ENCODE peak calls at places on chromosome 21, in four cellular contexts. F, Z, T and E are unnamed samples.

GRCh38 chr21:17793675-17794123 is 25.5 kb downstream of the C21orf91 start:
- DNase-seq in F (peak), T (no peak), Z (no peak), E (no peak)

GRCh38 chr21:39518055-39518844 is 66.5 kb downstream of the SH3BGR start:
- DNase-seq in T (peak), F (peak), Z (peak), E (peak)

GRCh38 chr21:37188825-37189224 is 78.3 kb downstream of the VPS26C start:
- DNase-seq in F (no peak), T (no peak), Z (no peak), E (no peak)

GRCh38 chr21:35578350-35578782 is 482.0 kb downstream of the SETD4 start:
- DNase-seq in T (no peak), Z (no peak), F (peak), E (no peak)

GRCh38 chr21:26194811-26195251 is 24.3 kb upstream of the APP start:
- DNase-seq in Z (no peak), T (no peak), F (peak), E (no peak)

GRCh38 chr21:36461918-36462486 is 17.9 kb downstream of the CLDN14 start:
- DNase-seq in F (no peak), Z (no peak), T (no peak), E (no peak)

GRCh38 chr21:28445081-28445830 is 547.4 kb downstream of the LTN1 start:
- DNase-seq in T (no peak), F (peak), Z (no peak), E (no peak)

GRCh38 chr21:36747815-36748381 is 49.0 kb downstream of the SIM2 start:
- DNase-seq in F (no peak), Z (no peak), T (peak), E (no peak)

GRCh38 chr21:17775431-17776126 is 43.6 kb downstream of the C21orf91 start:
- DNase-seq in T (no peak), F (no peak), Z (no peak), E (peak)

GRCh38 chr21:46153259-46154154 is 1.9 kb downstream of the FTCD start:
- DNase-seq in F (peak), Z (peak), T (peak), E (no peak)

GRCh38 chr21:39087238-39087975 is 95.8 kb downstream of the PSMG1 start:
- DNase-seq in Z (no peak), F (no peak), T (no peak), E (no peak)

GRCh38 chr21:37044643-37045042 is 28.2 kb downstream of the PIGP start:
- DNase-seq in T (no peak), Z (no peak), F (no peak), E (no peak)

GRCh38 chr21:32360401-32360981 is 32.3 kb downstream of the URB1 start:
- DNase-seq in T (no peak), F (no peak), Z (no peak), E (no peak)

GRCh38 chr21:43917515-43918384 is 52.7 kb downstream of the AGPAT3 start:
- DNase-seq in Z (no peak), F (no peak), T (no peak), E (no peak)

GRCh38 chr21:45944601-45945000 is 37.0 kb upstream of the COL6A1 start:
- DNase-seq in T (no peak), Z (no peak), F (no peak), E (no peak)

GRCh38 chr21:33121715-33122475 is 52.0 kb downstream of the OLIG1 start:
- DNase-seq in F (peak), T (peak), Z (peak), E (peak)

GRCh38 chr21:46207006-46207919 is 21.3 kb downstream of the LSS start:
- DNase-seq in Z (no peak), T (no peak), F (no peak), E (no peak)